ENCODE peak calls at places on chromosomes 16 and 17, in nine cellular contexts. H is H1, I is stomach, S is GM12878, F is transverse colon, U is HepG2, D is suprapubic skin, K is sigmoid colon, W is K562. Q is an unnamed sample.

GRCh38 chr16:27844826-27845225 is 218.7 kb downstream of the GSG1L start:
- DNase-seq in I (peak), W (no peak), D (peak), F (no peak), S (no peak), K (peak), H (no peak), U (no peak), Q (no peak)

GRCh38 chr17:39841202-39841601 is 22.9 kb downstream of the IKZF3 start:
- DNase-seq in K (no peak), F (no peak), I (no peak), D (no peak), W (no peak), U (no peak), H (no peak), S (no peak), Q (no peak)

GRCh38 chr16:82031116-82032084 is 3.7 kb upstream of the HSD17B2 start:
- DNase-seq in U (peak), I (no peak), F (no peak), D (no peak), H (no peak), K (no peak), W (peak), S (no peak), Q (no peak)

GRCh38 chr17:55817273-55817709 is 66.4 kb downstream of the PCTP start:
- DNase-seq in U (no peak), S (no peak), H (no peak), D (no peak), K (no peak), I (no peak), W (peak), F (no peak), Q (no peak)

GRCh38 chr16:12661656-12662172 is 142.0 kb downstream of the CPPED1 start:
- DNase-seq in F (no peak), W (peak), D (no peak), S (no peak), U (peak), I (no peak), K (no peak), H (peak), Q (no peak)

GRCh38 chr17:77124192-77124908 is 16.4 kb upstream of the SEC14L1 start:
- DNase-seq in H (no peak), D (no peak), S (no peak), K (no peak), W (peak), I (peak), U (no peak), F (no peak), Q (no peak)

GRCh38 chr17:73956595-73957465 is 246.6 kb upstream of the RPL38 start:
- DNase-seq in S (no peak), F (peak), K (no peak), D (no peak), U (peak), W (peak), I (peak), H (peak), Q (no peak)

GRCh38 chr17:44247346-44248219 is 20.4 kb downstream of the SLC4A1 start:
- DNase-seq in H (no peak), K (no peak), W (no peak), F (no peak), S (no peak), U (no peak), D (no peak), I (peak), Q (no peak)

GRCh38 chr16:30485818-30486436 is 13.4 kb downstream of the ITGAL start:
- DNase-seq in H (no peak), S (no peak), F (no peak), D (no peak), U (no peak), I (no peak), W (no peak), K (no peak), Q (no peak)

GRCh38 chr16:2784536-2785100 is 2.7 kb downstream of the PRSS33 start:
- DNase-seq in K (peak), D (peak), W (no peak), F (peak), I (no peak), U (no peak), S (no peak), H (no peak), Q (no peak)

GRCh38 chr16:86783626-86784266 is 205.4 kb downstream of the FOXL1 start:
- DNase-seq in H (no peak), K (peak), W (no peak), U (no peak), I (peak), F (no peak), S (no peak), D (no peak), Q (no peak)

GRCh38 chr17:4576729-4577322 is 7.5 kb upstream of the SMTNL2 start:
- DNase-seq in H (no peak), W (no peak), I (no peak), F (no peak), S (no peak), D (no peak), U (peak), K (no peak), Q (no peak)

GRCh38 chr17:42754782-42755181 is 6.2 kb upstream of the RAMP2 start:
- DNase-seq in W (no peak), F (no peak), I (no peak), S (no peak), K (peak), U (no peak), H (no peak), D (peak), Q (no peak)

GRCh38 chr17:7132511-7133094 is 18.0 kb upstream of the ASGR2 start:
- DNase-seq in W (no peak), D (no peak), H (peak), K (no peak), F (peak), S (peak), U (peak), I (no peak), Q (no peak)

GRCh38 chr17:72989074-72989610 is 103.3 kb downstream of the SLC39A11 start:
- DNase-seq in H (no peak), D (no peak), K (no peak), U (no peak), S (no peak), I (no peak), W (no peak), F (no peak), Q (no peak)

GRCh38 chr16:10744370-10745030 is 858 bp downstream of the NUBP1 start:
- DNase-seq in W (no peak), D (no peak), U (no peak), K (peak), I (no peak), F (no peak), H (no peak), S (no peak), Q (no peak)

GRCh38 chr17:61422869-61423268 is 23.2 kb downstream of the TBX2 start:
- DNase-seq in S (no peak), W (no peak), F (no peak), H (no peak), K (no peak), U (no peak), D (no peak), I (no peak), Q (no peak)

GRCh38 chr17:42797067-42798007 is 1.2 kb downstream of the COA3 start:
- DNase-seq in H (no peak), I (peak), K (no peak), F (peak), S (no peak), W (peak), D (no peak), U (peak), Q (no peak)

GRCh38 chr17:29062215-29062614 is 19.3 kb downstream of the PIPOX start:
- DNase-seq in H (no peak), S (no peak), I (no peak), U (no peak), K (no peak), D (no peak), W (no peak), F (no peak), Q (no peak)

GRCh38 chr17:30812218-30813177 is 12.0 kb downstream of the CRLF3 start:
- DNase-seq in D (no peak), S (no peak), W (no peak), K (no peak), F (no peak), U (no peak), H (no peak), I (no peak), Q (no peak)

GRCh38 chr17:42591411-42591810 is 13.9 kb upstream of the PSMC3IP start:
- DNase-seq in I (no peak), F (no peak), D (no peak), W (no peak), S (no peak), K (peak), H (no peak), U (no peak), Q (no peak)

GRCh38 chr16:25065899-25066298 is 45.6 kb upstream of the LCMT1 start:
- DNase-seq in U (peak), I (no peak), D (no peak), W (peak), H (no peak), F (no peak), S (no peak), K (no peak), Q (no peak)

GRCh38 chr17:76544123-76544915 is 4.5 kb downstream of the PRCD start:
- DNase-seq in W (no peak), H (no peak), K (no peak), D (peak), F (no peak), S (no peak), I (no peak), U (no peak), Q (no peak)

GRCh38 chr17:56431736-56432135 is 161.8 kb upstream of the NOG start:
- DNase-seq in I (no peak), U (no peak), D (no peak), H (no peak), S (no peak), K (no peak), W (no peak), F (no peak), Q (no peak)

GRCh38 chr17:73637866-73638265 is 6.4 kb downstream of the SDK2 start:
- DNase-seq in U (no peak), H (no peak), K (no peak), D (peak), S (no peak), W (no peak), I (peak), F (no peak), Q (no peak)

GRCh38 chr17:14427914-14428639 is 127.2 kb downstream of the HS3ST3B1 start:
- DNase-seq in U (no peak), K (no peak), I (no peak), D (no peak), F (peak), W (no peak), H (no peak), S (peak), Q (no peak)

GRCh38 chr16:9955677-9956076 is 226.6 kb downstream of the GRIN2A start:
- DNase-seq in I (no peak), U (no peak), F (no peak), S (no peak), H (no peak), W (no peak), D (no peak), K (no peak), Q (no peak)

GRCh38 chr17:77674358-77674757 is 284.1 kb upstream of the TNRC6C start:
- DNase-seq in F (no peak), S (no peak), H (no peak), K (peak), I (no peak), U (no peak), D (no peak), W (no peak), Q (no peak)

GRCh38 chr17:37131064-37131463 is 182.3 kb downstream of the AATF start:
- DNase-seq in W (no peak), H (no peak), S (no peak), U (no peak), F (no peak), D (no peak), I (no peak), K (no peak), Q (no peak)

GRCh38 chr16:79677799-79678525 is 77.4 kb upstream of the MAF start:
- DNase-seq in U (no peak), S (no peak), H (no peak), D (no peak), W (no peak), F (no peak), K (no peak), I (no peak), Q (no peak)

GRCh38 chr16:90037202-90037765 is 18.0 kb upstream of the DBNDD1 start:
- DNase-seq in F (no peak), K (no peak), W (no peak), D (no peak), I (no peak), S (no peak), H (no peak), U (no peak), Q (no peak)

GRCh38 chr17:63836811-63837210 is 5.7 kb downstream of the SMARCD2 start:
- DNase-seq in S (no peak), K (no peak), D (no peak), H (no peak), I (no peak), U (no peak), F (no peak), W (no peak), Q (no peak)

GRCh38 chr16:27738596-27738995 is 188.7 kb downstream of the KATNIP start:
- DNase-seq in H (no peak), F (no peak), K (no peak), S (no peak), W (no peak), I (no peak), D (no peak), U (no peak), Q (no peak)

GRCh38 chr16:24208710-24209109 is 47.4 kb upstream of the CACNG3 start:
- DNase-seq in W (no peak), K (no peak), S (no peak), F (no peak), I (no peak), U (no peak), H (no peak), D (no peak), Q (no peak)

GRCh38 chr16:17445421-17445820 is 25.3 kb downstream of the XYLT1 start:
- DNase-seq in D (no peak), S (no peak), F (no peak), I (no peak), W (no peak), U (no peak), K (no peak), H (no peak), Q (no peak)

GRCh38 chr16:19008770-19009169 is 25.0 kb downstream of the TMC7 start:
- DNase-seq in D (no peak), U (peak), F (no peak), S (no peak), K (no peak), W (no peak), I (no peak), H (no peak), Q (no peak)

GRCh38 chr17:29212681-29213121 is 32.5 kb upstream of the MYO18A start:
- DNase-seq in D (no peak), F (no peak), U (peak), H (no peak), S (no peak), K (no peak), I (no peak), W (no peak), Q (no peak)

GRCh38 chr16:22728167-22728836 is 85.7 kb upstream of the HS3ST2 start:
- DNase-seq in W (no peak), U (no peak), H (no peak), I (no peak), F (no peak), S (no peak), K (no peak), D (no peak), Q (no peak)

GRCh38 chr17:40087049-40087794 is 13.2 kb downstream of the NR1D1 start:
- DNase-seq in S (no peak), U (no peak), F (no peak), K (no peak), D (no peak), H (no peak), I (no peak), W (no peak), Q (no peak)

GRCh38 chr16:83552193-83552592 is 255.6 kb upstream of the HSBP1 start:
- DNase-seq in W (no peak), I (no peak), U (no peak), K (no peak), D (no peak), F (no peak), H (no peak), S (no peak), Q (no peak)

DNA sequence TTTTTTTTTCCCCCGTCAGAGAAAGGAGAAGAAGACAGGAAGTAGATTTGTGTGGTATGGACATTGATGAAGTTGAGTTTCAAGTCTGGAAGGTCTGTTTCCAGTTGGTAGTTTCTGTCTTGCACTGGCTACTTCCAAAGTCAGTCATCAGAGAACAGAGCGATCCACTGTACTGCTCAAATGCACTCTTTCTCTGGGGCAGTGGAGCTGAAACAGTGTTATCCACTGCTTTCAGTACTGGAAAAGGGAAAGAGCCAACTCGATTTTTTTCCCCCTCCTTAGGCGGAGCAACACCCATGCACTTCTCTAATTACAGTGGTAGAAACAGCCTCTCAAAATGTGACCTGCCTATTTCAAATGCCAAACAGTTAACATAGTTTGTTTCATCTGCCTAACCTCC is 7.4 kb downstream of the PRKCA start:
- DNase-seq in K (no peak), F (no peak), H (no peak), S (no peak), I (no peak), D (no peak), W (no peak), U (no peak), Q (no peak)
- TF ChIP-seq EP300 in K (no peak), F (no peak), H (no peak), S (no peak), I (no peak), D (no peak), W (no peak), U (no peak), Q (no peak)

DNA sequence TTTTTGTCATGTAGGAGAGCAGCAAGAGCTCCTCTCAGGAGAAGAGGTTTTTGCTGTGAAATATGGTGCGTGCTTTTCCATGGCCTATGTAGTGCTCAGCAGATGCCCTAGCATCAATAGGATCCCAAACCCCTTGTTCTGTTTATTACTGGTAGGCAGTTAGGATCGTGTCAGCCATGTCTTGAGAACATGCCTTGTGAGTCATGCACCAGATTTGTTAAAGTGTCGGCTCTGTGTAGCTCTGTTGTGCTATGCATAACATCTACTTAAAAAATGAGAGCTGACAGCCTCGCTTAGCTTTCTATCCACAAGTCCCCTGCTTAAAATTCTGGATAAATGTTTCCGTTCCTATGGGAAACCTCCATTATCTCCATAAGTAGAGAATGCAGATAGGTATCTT is 4.4 kb upstream of the EIF4A3 start:
- DNase-seq in H (no peak), D (peak), S (no peak), F (no peak), U (no peak), K (peak), I (no peak), W (no peak), Q (no peak)
- TF ChIP-seq POLR2AphosphoS5 in H (no peak), D (no peak), S (no peak), F (no peak), U (no peak), K (no peak), I (no peak), W (no peak), Q (no peak)

GRCh38 chr17:83080641-83081560 is 1.5 kb downstream of the METRNL start:
- DNase-seq in I (peak), U (no peak), F (peak), D (no peak), W (peak), S (no peak), K (no peak), H (no peak), Q (no peak)

GRCh38 chr17:83078378-83079339 is 750 bp upstream of the METRNL start:
- DNase-seq in S (no peak), U (no peak), I (no peak), D (no peak), H (no peak), W (no peak), F (no peak), K (peak), Q (no peak)

GRCh38 chr17:83077411-83077810 is 2.0 kb upstream of the METRNL start:
- DNase-seq in U (no peak), I (peak), K (no peak), F (no peak), H (no peak), S (no peak), D (no peak), W (no peak), Q (no peak)

GRCh38 chr17:83079766-83080616 is 582 bp downstream of the METRNL start:
- DNase-seq in H (no peak), D (no peak), W (no peak), U (no peak), I (no peak), F (no peak), S (no peak), K (no peak), Q (no peak)

GRCh38 chr17:83079340-83079747 is at the start of gene METRNL:
- DNase-seq in K (peak), W (peak), D (no peak), I (peak), F (peak), S (no peak), H (no peak), U (no peak), Q (no peak)
- TF ChIP-seq POLR2A in K (no peak), W (no peak), D (peak), I (no peak), F (no peak), S (peak), H (peak), U (no peak), Q (no peak)

DNA sequence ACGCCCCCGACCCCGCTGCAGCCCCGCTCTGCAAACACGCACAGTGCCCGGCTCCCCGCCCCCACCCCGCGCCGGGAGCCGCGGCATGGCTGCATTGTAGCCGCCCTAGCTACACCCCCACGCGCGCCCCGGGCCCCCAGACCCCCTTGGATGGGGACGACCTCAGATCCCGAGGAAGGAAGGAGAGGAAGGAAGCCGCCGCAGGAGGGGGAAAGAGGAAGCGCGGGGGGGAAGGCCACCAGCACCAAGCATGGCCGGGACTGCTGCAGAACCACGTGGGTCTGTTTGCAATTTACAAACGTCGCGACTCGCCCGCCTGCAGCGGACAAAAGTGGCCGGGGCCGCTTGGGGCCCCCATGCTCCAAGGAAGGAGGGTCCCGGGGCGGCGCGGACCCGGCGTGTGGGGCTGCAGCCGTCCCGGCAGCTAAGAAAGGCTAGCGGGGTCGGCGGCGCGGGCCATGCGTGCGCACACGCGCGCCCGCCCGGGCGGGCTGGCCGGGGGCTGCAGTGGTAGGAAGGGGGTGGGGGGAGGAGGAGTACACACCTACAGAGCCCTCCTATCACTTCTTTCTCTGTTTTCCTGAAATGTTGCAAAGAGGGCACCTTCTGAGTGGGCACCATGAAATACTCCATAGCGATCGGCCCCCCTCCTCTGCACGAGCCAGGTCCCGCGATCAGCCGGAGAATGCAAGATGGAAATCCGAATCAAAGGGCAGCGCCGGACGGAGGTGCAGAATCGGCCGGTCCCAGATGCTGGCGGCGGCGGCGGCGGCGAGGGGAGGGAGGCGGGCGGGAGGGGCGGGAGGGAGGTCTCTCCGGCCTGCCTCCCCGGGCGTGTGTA is 489 bp downstream of the TFAP4 start:
- DNase-seq in U (peak), D (peak), I (peak), W (peak), K (peak), H (no peak), S (no peak), F (peak), Q (no peak)
- TF ChIP-seq EP300 in U (no peak), D (no peak), I (no peak), W (no peak), K (no peak), H (no peak), S (no peak), F (no peak), Q (no peak)